ENCODE peak calls at places on chromosome 11, in five cellular contexts. One of them, this sample, is unnamed.

GRCh38 chr11:6667733-6668374 is 12.2 kb upstream of the DCHS1 start:
- DNase-seq in NCI-H446: peak; percentile 43
- DNase-seq in EH: peak; percentile 59
- DNase-seq in kidney epithelial cell: no peak
- DNase-seq in iPS-NIHi11: peak; percentile 23
- DNase-seq in this sample: peak; percentile 19

GRCh38 chr11:2888266-2888968 is 2.8 kb upstream of the CDKN1C start:
- DNase-seq in EH: peak; percentile 83
- DNase-seq in iPS-NIHi11: peak; percentile 71
- DNase-seq in kidney epithelial cell: no peak
- DNase-seq in NCI-H446: peak; percentile 85
- DNase-seq in this sample: peak; percentile 77

GRCh38 chr11:101880208-101880607 is 34.6 kb upstream of the CEP126 start:
- DNase-seq in NCI-H446: peak; percentile 51
- DNase-seq in kidney epithelial cell: peak; percentile 51
- DNase-seq in EH: peak; percentile 75
- DNase-seq in iPS-NIHi11: no peak
- DNase-seq in this sample: peak; percentile 68

GRCh38 chr11:36459046-36459445 is 51.0 kb downstream of the TRAF6 start:
- DNase-seq in iPS-NIHi11: no peak
- DNase-seq in NCI-H446: no peak
- DNase-seq in EH: no peak
- DNase-seq in kidney epithelial cell: no peak
- DNase-seq in this sample: no peak

GRCh38 chr11:119980431-119980830 is 157.5 kb downstream of the TRIM29 start:
- DNase-seq in EH: no peak
- DNase-seq in kidney epithelial cell: no peak
- DNase-seq in iPS-NIHi11: no peak
- DNase-seq in NCI-H446: no peak
- DNase-seq in this sample: no peak

GRCh38 chr11:9320047-9320446 is 5.7 kb upstream of the TMEM41B start:
- DNase-seq in EH: no peak
- DNase-seq in NCI-H446: no peak
- DNase-seq in iPS-NIHi11: no peak
- DNase-seq in kidney epithelial cell: no peak
- DNase-seq in this sample: no peak

GRCh38 chr11:46903846-46904245 is 14.5 kb downstream of the LRP4 start:
- DNase-seq in kidney epithelial cell: no peak
- DNase-seq in EH: no peak
- DNase-seq in iPS-NIHi11: no peak
- DNase-seq in NCI-H446: peak; percentile 69
- DNase-seq in this sample: no peak

GRCh38 chr11:126080206-126080941 is 17.7 kb upstream of the CDON start:
- DNase-seq in EH: no peak
- DNase-seq in NCI-H446: peak; percentile 75
- DNase-seq in iPS-NIHi11: peak; percentile 28
- DNase-seq in kidney epithelial cell: no peak
- DNase-seq in this sample: no peak

GRCh38 chr11:28242596-28242995 is 134.4 kb downstream of the METTL15 start:
- DNase-seq in NCI-H446: no peak
- DNase-seq in EH: no peak
- DNase-seq in kidney epithelial cell: no peak
- DNase-seq in iPS-NIHi11: no peak
- DNase-seq in this sample: no peak

GRCh38 chr11:10072142-10072541 is 221.9 kb downstream of the SBF2 start:
- DNase-seq in NCI-H446: no peak
- DNase-seq in iPS-NIHi11: no peak
- DNase-seq in EH: peak; percentile 45
- DNase-seq in kidney epithelial cell: no peak
- DNase-seq in this sample: no peak

GRCh38 chr11:131691558-131692041 is 321.2 kb downstream of the NTM start:
- DNase-seq in kidney epithelial cell: no peak
- DNase-seq in EH: peak; percentile 27
- DNase-seq in NCI-H446: no peak
- DNase-seq in iPS-NIHi11: peak; percentile 91
- DNase-seq in this sample: no peak

GRCh38 chr11:108122166-108122628 is 830 bp downstream of the ACAT1 start:
- DNase-seq in kidney epithelial cell: no peak
- DNase-seq in iPS-NIHi11: no peak
- DNase-seq in NCI-H446: peak; percentile 30
- DNase-seq in EH: peak; percentile 33
- DNase-seq in this sample: no peak